ENCODE peak calls at places on chromosome 17, in four cellular contexts. One of them, this sample, is unnamed. For H4K20me1, the result is how much of the 10 kb centered on the place peaks cover.

GRCh38 chr17:61686114-61686513 is 95.1 kb upstream of the NACA2 start:
- DNase-seq in GM23248: no peak
- DNase-seq in MM.1S: no peak
- DNase-seq in OCI-LY7: no peak
- DNase-seq in this sample: no peak

GRCh38 chr17:1878419-1879121 is 48.8 kb downstream of the RPA1 start:
- DNase-seq in GM23248: peak
- DNase-seq in MM.1S: no peak
- DNase-seq in OCI-LY7: no peak
- DNase-seq in this sample: no peak

GRCh38 chr17:3890082-3890892 is 2.6 kb downstream of the CAMKK1 start:
- DNase-seq in GM23248: peak
- DNase-seq in MM.1S: no peak
- DNase-seq in OCI-LY7: no peak
- DNase-seq in this sample: peak

GRCh38 chr17:57985675-57985974 is 2.4 kb downstream of the VEZF1 start:
- DNase-seq in GM23248: peak
- DNase-seq in MM.1S: no peak
- DNase-seq in OCI-LY7: no peak
- DNase-seq in this sample: no peak

GRCh38 chr17:3887811-3888210 is 5.0 kb downstream of the CAMKK1 start:
- DNase-seq in GM23248: peak
- DNase-seq in MM.1S: no peak
- DNase-seq in OCI-LY7: no peak
- DNase-seq in this sample: no peak

GRCh38 chr17:1379930-1380313 is 20.1 kb downstream of the YWHAE start:
- DNase-seq in GM23248: peak
- DNase-seq in MM.1S: peak
- DNase-seq in OCI-LY7: no peak
- DNase-seq in this sample: no peak

GRCh38 chr17:76008630-76009425 is 8.2 kb downstream of the CDK3 start:
- DNase-seq in GM23248: no peak
- DNase-seq in MM.1S: no peak
- DNase-seq in OCI-LY7: no peak
- DNase-seq in this sample: no peak

GRCh38 chr17:21272250-21272649 is 12.3 kb upstream of the MAP2K3 start:
- DNase-seq in GM23248: no peak
- DNase-seq in MM.1S: no peak
- DNase-seq in OCI-LY7: no peak
- DNase-seq in this sample: no peak

GRCh38 chr17:9676742-9677387 is 31.5 kb downstream of the USP43 start:
- DNase-seq in GM23248: peak
- DNase-seq in MM.1S: no peak
- DNase-seq in OCI-LY7: no peak
- DNase-seq in this sample: no peak

GRCh38 chr17:82752371-82753200 is 721 bp downstream of the TBCD start:
- DNase-seq in GM23248: peak
- DNase-seq in MM.1S: peak
- DNase-seq in OCI-LY7: peak
- DNase-seq in this sample: no peak

DNA sequence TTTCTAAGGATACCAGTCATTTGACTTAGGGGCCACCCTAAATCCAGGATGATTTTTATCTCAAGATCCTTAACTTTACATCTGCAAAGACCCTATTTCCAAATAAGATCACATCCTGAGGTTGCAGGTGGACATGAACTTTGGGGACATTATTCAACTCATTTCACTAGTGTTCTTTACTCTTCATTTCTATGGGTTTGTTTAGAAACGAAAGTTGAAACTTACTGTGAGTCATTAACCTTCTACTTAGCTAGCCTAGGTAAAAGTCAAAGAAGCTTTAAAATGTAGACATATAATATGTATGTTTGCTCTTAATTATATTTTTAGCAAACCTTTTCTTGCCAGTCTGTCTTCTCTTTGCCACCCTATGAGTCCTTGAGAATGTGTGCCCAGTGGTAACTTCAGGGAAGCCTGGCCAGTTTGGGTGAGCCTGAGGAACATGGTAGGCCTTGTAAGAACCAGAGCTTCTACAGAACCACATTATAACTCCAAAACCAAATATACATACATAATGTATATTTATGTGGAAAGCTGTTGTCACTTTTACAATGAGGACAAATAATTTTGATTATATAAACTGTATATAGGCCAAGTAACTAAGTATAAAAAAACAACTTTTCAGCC is 38.4 kb downstream of the BPTF start:
- DNase-seq in GM23248: no peak
- DNase-seq in MM.1S: no peak
- DNase-seq in OCI-LY7: no peak
- DNase-seq in this sample: no peak
- H4K20me1 ChIP-seq in GM23248: under half
- H4K20me1 ChIP-seq in MM.1S: under half
- H4K20me1 ChIP-seq in OCI-LY7: under half
- H4K20me1 ChIP-seq in this sample: half or more

GRCh38 chr17:40014375-40014980 is 762 bp upstream of the CSF3 start:
- DNase-seq in GM23248: no peak
- DNase-seq in MM.1S: no peak
- DNase-seq in OCI-LY7: no peak
- DNase-seq in this sample: no peak

GRCh38 chr17:40015998-40016691 is 905 bp downstream of the CSF3 start:
- DNase-seq in GM23248: no peak
- DNase-seq in MM.1S: no peak
- DNase-seq in OCI-LY7: no peak
- DNase-seq in this sample: no peak

GRCh38 chr17:40016692-40017000 is 1.4 kb downstream of the CSF3 start:
- DNase-seq in GM23248: no peak
- DNase-seq in MM.1S: no peak
- DNase-seq in OCI-LY7: no peak
- DNase-seq in this sample: no peak

GRCh38 chr17:40017422-40018080 is 2.3 kb downstream of the CSF3 start:
- DNase-seq in GM23248: no peak
- DNase-seq in MM.1S: no peak
- DNase-seq in OCI-LY7: no peak
- DNase-seq in this sample: no peak

DNA sequence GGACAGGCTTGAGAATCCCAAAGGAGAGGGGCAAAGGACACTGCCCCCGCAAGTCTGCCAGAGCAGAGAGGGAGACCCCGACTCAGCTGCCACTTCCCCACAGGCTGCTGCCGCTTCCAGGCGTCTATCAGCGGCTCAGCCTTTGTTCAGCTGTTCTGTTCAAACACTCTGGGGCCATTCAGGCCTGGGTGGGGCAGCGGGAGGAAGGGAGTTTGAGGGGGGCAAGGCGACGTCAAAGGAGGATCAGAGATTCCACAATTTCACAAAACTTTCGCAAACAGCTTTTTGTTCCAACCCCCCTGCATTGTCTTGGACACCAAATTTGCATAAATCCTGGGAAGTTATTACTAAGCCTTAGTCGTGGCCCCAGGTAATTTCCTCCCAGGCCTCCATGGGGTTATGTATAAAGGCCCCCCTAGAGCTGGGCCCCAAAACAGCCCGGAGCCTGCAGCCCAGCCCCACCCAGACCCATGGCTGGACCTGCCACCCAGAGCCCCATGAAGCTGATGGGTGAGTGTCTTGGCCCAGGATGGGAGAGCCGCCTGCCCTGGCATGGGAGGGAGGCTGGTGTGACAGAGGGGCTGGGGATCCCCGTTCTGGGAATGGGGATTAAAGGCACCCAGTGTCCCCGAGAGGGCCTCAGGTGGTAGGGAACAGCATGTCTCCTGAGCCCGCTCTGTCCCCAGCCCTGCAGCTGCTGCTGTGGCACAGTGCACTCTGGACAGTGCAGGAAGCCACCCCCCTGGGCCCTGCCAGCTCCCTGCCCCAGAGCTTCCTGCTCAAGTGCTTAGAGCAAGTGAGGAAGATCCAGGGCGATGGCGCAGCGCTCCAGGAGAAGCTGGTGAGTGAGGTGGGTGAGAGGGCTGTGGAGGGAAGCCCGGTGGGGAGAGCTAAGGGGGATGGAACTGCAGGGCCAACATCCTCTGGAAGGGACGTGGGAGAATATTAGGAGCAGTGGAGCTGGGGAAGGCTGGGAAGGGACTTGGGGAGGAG is at the start of gene CSF3:
- DNase-seq in GM23248: no peak
- DNase-seq in MM.1S: no peak
- DNase-seq in OCI-LY7: no peak
- DNase-seq in this sample: peak
- TF ChIP-seq EZH2phosphoT487 in GM23248: no peak
- TF ChIP-seq EZH2phosphoT487 in MM.1S: no peak
- TF ChIP-seq EZH2phosphoT487 in OCI-LY7: no peak
- TF ChIP-seq EZH2phosphoT487 in this sample: no peak

DNA sequence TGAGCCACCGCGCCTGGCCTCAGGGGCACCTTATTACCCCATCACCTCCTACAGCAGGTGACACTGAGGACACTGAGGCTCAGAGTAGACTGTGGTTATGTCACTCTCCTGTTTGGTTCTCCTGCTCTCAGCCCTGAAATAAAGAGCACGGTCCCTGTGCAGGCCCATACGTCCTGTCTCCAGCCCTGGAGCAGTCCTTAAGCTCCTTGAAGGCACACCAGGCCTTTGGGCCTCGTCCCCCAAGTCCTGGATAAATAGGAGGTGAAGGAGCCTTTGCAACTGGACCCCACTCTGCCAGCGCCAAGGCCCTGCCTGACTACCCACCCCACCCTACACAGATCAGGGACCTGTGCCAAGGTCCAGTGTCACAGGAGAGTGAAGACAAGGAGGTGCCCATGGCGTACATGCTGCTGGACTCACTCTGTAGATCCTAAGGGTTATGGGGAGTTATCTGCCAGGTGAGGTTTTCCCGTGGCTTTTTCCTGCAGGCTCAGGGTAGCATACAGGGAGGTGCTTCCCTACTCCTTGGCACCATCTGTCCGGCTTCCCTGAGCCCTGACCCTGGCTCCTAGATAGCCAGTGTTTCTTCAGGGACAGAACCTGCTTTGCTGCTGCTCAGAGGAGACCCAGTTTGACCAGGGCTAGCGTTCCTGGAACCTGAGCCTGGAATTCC is 253.2 kb downstream of the SEC14L1 start:
- DNase-seq in GM23248: no peak
- DNase-seq in MM.1S: no peak
- DNase-seq in OCI-LY7: no peak
- DNase-seq in this sample: no peak
- H4K20me1 ChIP-seq in GM23248: under half
- H4K20me1 ChIP-seq in MM.1S: under half
- H4K20me1 ChIP-seq in OCI-LY7: under half
- H4K20me1 ChIP-seq in this sample: half or more

GRCh38 chr17:66695098-66695497 is 139.8 kb upstream of the CACNG5 start:
- DNase-seq in GM23248: no peak
- DNase-seq in MM.1S: no peak
- DNase-seq in OCI-LY7: no peak
- DNase-seq in this sample: no peak
- TF ChIP-seq EZH2phosphoT487 in GM23248: no peak
- TF ChIP-seq EZH2phosphoT487 in MM.1S: no peak
- TF ChIP-seq EZH2phosphoT487 in OCI-LY7: no peak
- TF ChIP-seq EZH2phosphoT487 in this sample: no peak

GRCh38 chr17:38891441-38891840 is 21.6 kb downstream of the LASP1 start:
- DNase-seq in GM23248: no peak
- DNase-seq in MM.1S: no peak
- DNase-seq in OCI-LY7: no peak
- DNase-seq in this sample: no peak
- H4K20me1 ChIP-seq in GM23248: under half
- H4K20me1 ChIP-seq in MM.1S: under half
- H4K20me1 ChIP-seq in OCI-LY7: under half
- H4K20me1 ChIP-seq in this sample: half or more

DNA sequence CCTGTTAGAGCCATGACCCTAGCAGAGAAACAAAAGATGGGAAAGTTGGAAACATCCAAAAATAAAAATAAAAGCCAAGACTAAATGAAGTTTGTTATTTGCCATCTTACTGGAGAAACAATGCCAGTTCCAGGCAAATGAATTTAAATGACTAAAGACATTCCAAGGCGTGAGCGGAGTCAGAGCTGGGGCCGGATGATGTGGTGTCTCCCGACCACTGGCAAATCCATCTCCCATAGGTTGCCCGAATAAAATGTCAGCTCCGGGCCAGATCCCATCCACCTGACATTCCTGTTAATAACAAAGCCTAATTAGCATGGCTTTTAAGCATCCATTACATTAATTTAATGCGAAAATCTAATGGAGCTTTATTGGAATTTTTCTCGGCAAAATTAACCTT is 123.5 kb downstream of the CCT6B start:
- DNase-seq in GM23248: no peak
- DNase-seq in MM.1S: no peak
- DNase-seq in OCI-LY7: no peak
- DNase-seq in this sample: no peak
- TF ChIP-seq EZH2phosphoT487 in GM23248: no peak
- TF ChIP-seq EZH2phosphoT487 in MM.1S: no peak
- TF ChIP-seq EZH2phosphoT487 in OCI-LY7: no peak
- TF ChIP-seq EZH2phosphoT487 in this sample: no peak

DNA sequence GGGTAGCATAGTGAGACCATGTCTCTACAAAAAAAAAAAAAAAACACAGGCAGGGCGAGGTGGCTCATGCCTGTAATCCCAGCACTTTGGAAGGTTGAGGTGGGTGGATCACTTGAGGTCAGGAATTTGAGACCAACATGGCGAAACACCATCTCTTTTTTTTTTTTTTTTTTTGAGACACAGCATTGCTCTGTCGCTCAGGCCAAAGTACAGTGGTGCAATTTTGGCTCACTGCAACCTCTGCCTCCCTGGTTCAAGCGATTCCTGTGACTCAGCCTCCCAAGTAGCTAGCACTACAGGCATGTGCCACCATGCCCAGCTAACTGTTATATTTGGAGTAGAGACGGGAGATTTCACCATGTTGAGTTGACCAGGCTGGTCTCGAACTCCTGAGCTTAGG is 5.1 kb downstream of the RAMP2 start:
- DNase-seq in GM23248: no peak
- DNase-seq in MM.1S: no peak
- DNase-seq in OCI-LY7: no peak
- DNase-seq in this sample: no peak
- H4K20me1 ChIP-seq in GM23248: under half
- H4K20me1 ChIP-seq in MM.1S: under half
- H4K20me1 ChIP-seq in OCI-LY7: under half
- H4K20me1 ChIP-seq in this sample: under half

This sample was measured in hepatocyte.